ENCODE peak calls at places on chromosome 21, in nine cellular contexts. Y is stimulated activated CD4-positive, alpha-beta T cell treated with anti-CD3 and anti-CD28 coated beads, Interleukin-12 subunit alpha, Interleukin-12 subunit beta, amount 100 ng/mL, for 48 hours; S is Calu3; X is NCI-H2029; B is GM20000; K is effector memory CD8-positive, alpha-beta T cell; E is neuronal stem cell; J is choroid plexus epithelial cell; D is amygdala. C is an unnamed sample.

GRCh38 chr21:43352568-43353281 is 74.2 kb downstream of the SIK1 start:
- DNase-seq in Y (no peak), S (no peak), X (no peak), B (peak), K (no peak), E (no peak), J (peak), D (no peak), C (peak)

GRCh38 chr21:42219606-42220137 is 732 bp downstream of the ABCG1 start:
- DNase-seq in Y (no peak), S (no peak), X (no peak), B (peak), K (no peak), E (no peak), J (no peak), D (no peak), C (peak)

GRCh38 chr21:34313116-34313515 is 50.7 kb upstream of the KCNE2 start:
- DNase-seq in Y (no peak), S (no peak), X (no peak), B (no peak), K (no peak), E (no peak), J (no peak), D (no peak), C (no peak)

GRCh38 chr21:41396452-41397107 is 29.5 kb upstream of the MX1 start:
- DNase-seq in Y (no peak), S (peak), X (no peak), B (no peak), K (no peak), E (no peak), J (no peak), D (no peak), C (no peak)

GRCh38 chr21:33640697-33641338 is 723 bp downstream of the CRYZL1 start:
- DNase-seq in Y (no peak), S (no peak), X (no peak), B (peak), K (no peak), E (no peak), J (peak), D (no peak), C (no peak)

GRCh38 chr21:43645414-43645891 is 13.8 kb downstream of the HSF2BP start:
- DNase-seq in Y (no peak), S (peak), X (no peak), B (peak), K (no peak), E (peak), J (peak), D (no peak), C (peak)

GRCh38 chr21:38561205-38561604 is 62.9 kb upstream of the ERG start:
- DNase-seq in Y (no peak), S (no peak), X (no peak), B (no peak), K (no peak), E (no peak), J (no peak), D (no peak), C (no peak)

GRCh38 chr21:42027804-42028753 is 17.9 kb upstream of the ZBTB21 start:
- DNase-seq in Y (no peak), S (no peak), X (no peak), B (no peak), K (no peak), E (no peak), J (no peak), D (no peak), C (no peak)

GRCh38 chr21:35933466-35933865 is 126.9 kb downstream of the SETD4 start:
- DNase-seq in Y (no peak), S (no peak), X (no peak), B (no peak), K (no peak), E (no peak), J (peak), D (no peak), C (no peak)

GRCh38 chr21:36260030-36260787 is 59.8 kb upstream of the MORC3 start:
- DNase-seq in Y (peak), S (peak), X (peak), B (peak), K (peak), E (peak), J (peak), D (no peak), C (peak)

GRCh38 chr21:32757804-32758203 is 13.8 kb downstream of the PAXBP1 start:
- DNase-seq in Y (no peak), S (no peak), X (no peak), B (no peak), K (no peak), E (no peak), J (no peak), D (no peak), C (no peak)

GRCh38 chr21:42524341-42525227 is 10.9 kb downstream of the SLC37A1 start:
- DNase-seq in Y (no peak), S (peak), X (peak), B (peak), K (peak), E (no peak), J (peak), D (no peak), C (peak)

GRCh38 chr21:34204021-34204420 is 130.6 kb downstream of the MRPS6 start:
- DNase-seq in Y (no peak), S (no peak), X (no peak), B (no peak), K (no peak), E (no peak), J (no peak), D (no peak), C (no peak)

GRCh38 chr21:25457411-25457810 is 149.9 kb downstream of the MRPL39 start:
- DNase-seq in Y (no peak), S (no peak), X (no peak), B (peak), K (no peak), E (no peak), J (peak), D (no peak), C (peak)

GRCh38 chr21:16323586-16323985 is 593.8 kb downstream of the USP25 start:
- DNase-seq in Y (no peak), S (no peak), X (no peak), B (no peak), K (no peak), E (no peak), J (peak), D (no peak), C (no peak)